ENCODE peak calls at places on chromosomes 2 and 18, in ten cellular contexts. Q is ovary, I is AG10803, B is BJ, X is upper lobe of right lung, N is astrocyte of the spinal cord, Z is cardiac muscle cell, V is hepatocyte, S is BE2C, E is MM.1S. W is an unnamed sample.

GRCh38 chr2:128145651-128146050 is 54.7 kb downstream of the UGGT1 start:
- DNase-seq in E (no peak), N (peak), Q (no peak), B (no peak), V (no peak), X (no peak), Z (no peak), S (no peak), I (no peak), W (no peak)

GRCh38 chr2:24971550-24972314 is at the start of gene DNAJC27:
- DNase-seq in E (peak), N (peak), B (peak), I (peak), Q (peak), Z (peak), S (peak), X (peak), V (peak), W (peak)

GRCh38 chr18:2391470-2391869 is 179.8 kb downstream of the METTL4 start:
- DNase-seq in B (no peak), Z (no peak), E (no peak), S (no peak), Q (no peak), N (no peak), V (no peak), I (no peak), X (no peak), W (no peak)

GRCh38 chr2:240198226-240198625 is 57.8 kb upstream of the OTOS start:
- DNase-seq in Z (no peak), B (no peak), I (no peak), Q (no peak), S (no peak), V (no peak), N (no peak), E (no peak), X (no peak), W (no peak)

GRCh38 chr18:9539283-9539682 is 64.0 kb downstream of the RALBP1 start:
- DNase-seq in Z (no peak), S (no peak), Q (no peak), E (no peak), B (peak), I (peak), X (no peak), V (no peak), N (peak), W (no peak)

GRCh38 chr2:63975437-63976124 is 43.6 kb downstream of the VPS54 start:
- DNase-seq in E (no peak), S (no peak), Q (no peak), I (no peak), B (no peak), N (no peak), Z (no peak), X (no peak), V (no peak), W (no peak)

GRCh38 chr18:79634186-79634585 is 45.4 kb upstream of the CTDP1 start:
- DNase-seq in I (no peak), N (no peak), E (no peak), X (no peak), Z (no peak), Q (no peak), B (no peak), S (no peak), V (no peak), W (no peak)

GRCh38 chr2:53021285-53021684 is 746.3 kb upstream of the CHAC2 start:
- DNase-seq in N (peak), B (peak), I (peak), X (no peak), V (peak), S (no peak), Q (no peak), Z (no peak), E (no peak), W (no peak)

GRCh38 chr2:157107877-157108276 is 149.6 kb upstream of the GALNT5 start:
- DNase-seq in B (no peak), S (no peak), E (no peak), N (peak), I (no peak), V (peak), X (no peak), Q (no peak), Z (no peak), W (no peak)

GRCh38 chr2:32559136-32559535 is 68.7 kb upstream of the TTC27 start:
- DNase-seq in N (no peak), Z (peak), S (no peak), X (no peak), E (no peak), I (peak), Q (no peak), B (no peak), V (peak), W (no peak)

GRCh38 chr2:71602581-71602980 is 149.2 kb downstream of the DYSF start:
- DNase-seq in E (no peak), B (no peak), I (no peak), Z (no peak), Q (peak), S (no peak), N (no peak), V (no peak), X (peak), W (no peak)

GRCh38 chr2:26164231-26164630 is 8.7 kb upstream of the GAREM2 start:
- DNase-seq in X (no peak), N (no peak), S (no peak), Z (no peak), I (no peak), V (no peak), Q (no peak), B (no peak), E (no peak), W (no peak)

GRCh38 chr2:174337337-174338154 is 2.8 kb downstream of the SP9 start:
- DNase-seq in S (no peak), N (no peak), I (peak), X (no peak), Q (no peak), B (no peak), Z (peak), E (peak), V (peak), W (peak)

GRCh38 chr2:98518106-98518505 is 73.4 kb downstream of the INPP4A start:
- DNase-seq in Z (no peak), I (no peak), E (peak), Q (no peak), V (no peak), S (no peak), N (no peak), B (no peak), X (no peak), W (peak)

GRCh38 chr2:64230540-64230939 is 86.3 kb upstream of the PELI1 start:
- DNase-seq in B (no peak), Q (no peak), Z (no peak), N (no peak), S (no peak), V (no peak), I (no peak), E (no peak), X (no peak), W (no peak)

GRCh38 chr2:109560265-109560664 is 53.5 kb downstream of the SEPTIN10 start:
- DNase-seq in V (no peak), Z (no peak), X (no peak), E (no peak), I (no peak), B (no peak), Q (no peak), S (no peak), N (peak), W (no peak)

GRCh38 chr2:44429034-44429433 is 67.3 kb downstream of the CAMKMT start:
- DNase-seq in N (peak), Q (no peak), E (no peak), I (peak), S (no peak), B (no peak), Z (no peak), V (no peak), X (no peak), W (no peak)

GRCh38 chr18:77647472-77647871 is 397.8 kb downstream of the GALR1 start:
- DNase-seq in B (no peak), I (no peak), S (no peak), Q (no peak), N (no peak), V (no peak), Z (no peak), X (no peak), E (no peak), W (no peak)
- TF ChIP-seq CTCF in B (no peak), I (no peak), S (peak), Q (no peak), N (no peak), V (no peak), Z (no peak), X (no peak), E (peak), W (no peak)

GRCh38 chr2:231524477-231525247 is 5.6 kb downstream of the NMUR1 start:
- DNase-seq in X (peak), V (no peak), S (no peak), N (no peak), E (no peak), I (no peak), Q (no peak), B (no peak), Z (no peak), W (no peak)

GRCh38 chr2:231519975-231520555 is 10.2 kb downstream of the NMUR1 start:
- DNase-seq in Q (no peak), I (no peak), Z (no peak), N (no peak), E (no peak), S (no peak), X (peak), V (no peak), B (no peak), W (no peak)

GRCh38 chr2:231521443-231521842 is 8.8 kb downstream of the NMUR1 start:
- DNase-seq in S (no peak), I (no peak), X (no peak), Z (no peak), B (no peak), E (no peak), Q (no peak), N (no peak), V (no peak), W (no peak)

GRCh38 chr2:231523451-231524266 is 6.6 kb downstream of the NMUR1 start:
- DNase-seq in E (no peak), N (no peak), B (no peak), I (no peak), S (no peak), V (no peak), Z (no peak), X (peak), Q (no peak), W (no peak)

DNA sequence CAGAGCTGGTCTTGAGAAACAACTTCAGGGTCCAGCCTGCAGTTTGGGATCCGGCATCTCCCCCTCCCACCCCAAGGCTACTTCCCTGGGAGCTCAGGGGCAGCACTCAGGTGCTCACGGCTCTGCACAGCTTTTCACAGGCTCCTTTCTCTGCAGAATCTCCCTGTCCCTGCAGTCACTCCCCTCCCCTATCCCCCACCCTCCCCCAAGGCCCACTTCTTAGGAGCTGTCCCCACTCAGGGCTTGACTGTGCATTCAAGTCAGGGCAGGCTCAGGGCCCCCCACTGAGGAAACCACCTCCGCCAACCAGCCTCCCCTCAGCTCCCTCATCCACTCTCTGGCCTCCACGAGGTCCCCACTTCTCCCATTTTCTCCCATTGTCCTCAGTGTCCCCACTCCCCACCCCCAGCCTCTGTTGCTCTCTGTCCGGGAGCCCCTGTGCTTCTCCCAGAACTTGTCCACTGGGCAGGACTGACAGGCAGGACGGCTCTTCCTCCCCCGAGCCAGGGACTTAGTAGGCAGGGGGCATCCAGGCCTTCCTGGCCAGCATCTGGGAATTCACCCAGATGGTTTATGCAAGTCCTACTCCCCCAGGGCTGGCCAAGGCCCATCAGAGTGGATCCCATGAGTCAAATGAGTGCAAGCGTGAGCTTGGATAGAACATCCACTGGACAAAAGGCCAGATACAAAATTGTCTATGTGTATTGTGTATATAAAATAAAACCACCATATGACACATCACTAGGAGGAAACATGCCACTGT is 7.6 kb downstream of the NMUR1 start:
- DNase-seq in Z (no peak), Q (no peak), E (no peak), X (peak), N (no peak), S (no peak), B (no peak), I (peak), V (no peak), W (no peak)
- H3K4me3 ChIP-seq in Z (no peak), Q (no peak), E (no peak), X (no peak), N (no peak), S (no peak), B (no peak), I (no peak), V (no peak), W (no peak)

GRCh38 chr2:97005353-97005752 is 19.0 kb upstream of the FAM178B start:
- DNase-seq in Z (no peak), V (no peak), I (no peak), N (no peak), X (no peak), S (no peak), B (no peak), Q (no peak), E (no peak), W (no peak)
- TF ChIP-seq CTCF in Z (peak), V (peak), I (peak), N (peak), X (no peak), S (peak), B (peak), Q (no peak), E (peak), W (peak)

DNA sequence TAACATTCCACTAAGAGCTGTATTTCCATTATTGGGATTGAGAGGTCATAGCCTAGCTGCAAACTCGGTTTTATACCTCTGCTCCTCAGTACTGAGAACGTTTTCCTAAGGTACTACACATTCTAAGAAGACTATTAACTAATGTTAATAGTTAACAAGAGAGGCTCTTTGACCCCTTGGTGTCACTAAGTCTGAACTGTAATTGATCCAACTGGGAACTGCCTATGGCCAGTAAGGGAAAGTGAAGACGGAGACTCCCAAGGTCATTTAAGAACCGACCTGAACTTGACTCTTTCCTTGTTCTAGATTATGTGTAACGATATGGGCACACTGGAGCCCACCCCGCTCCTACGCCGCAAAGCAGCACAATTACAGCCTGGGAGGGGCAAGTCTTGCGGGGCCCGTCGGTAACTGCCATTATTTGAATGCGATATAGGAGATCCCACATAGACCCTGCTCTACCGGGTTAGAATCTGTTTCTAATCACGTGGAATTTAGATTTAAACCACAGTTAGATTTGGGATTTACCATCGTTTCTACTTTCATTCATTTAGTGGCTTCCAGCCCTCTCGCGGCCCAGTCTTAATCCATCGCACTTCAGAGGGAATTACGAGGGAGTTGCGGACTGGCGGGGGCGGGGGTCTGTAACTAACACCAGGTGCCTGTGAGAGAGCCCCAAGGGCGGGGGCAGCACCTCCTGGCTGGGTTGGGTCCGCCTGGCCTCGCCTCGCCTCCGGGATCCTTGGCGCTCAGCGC is 84.1 kb upstream of the EPB41L3 start:
- DNase-seq in B (no peak), E (no peak), I (no peak), S (no peak), Z (no peak), N (no peak), V (peak), X (no peak), Q (no peak), W (no peak)
- H3K4me3 ChIP-seq in B (peak), E (peak), I (peak), S (no peak), Z (peak), N (peak), V (peak), X (peak), Q (peak), W (no peak)

DNA sequence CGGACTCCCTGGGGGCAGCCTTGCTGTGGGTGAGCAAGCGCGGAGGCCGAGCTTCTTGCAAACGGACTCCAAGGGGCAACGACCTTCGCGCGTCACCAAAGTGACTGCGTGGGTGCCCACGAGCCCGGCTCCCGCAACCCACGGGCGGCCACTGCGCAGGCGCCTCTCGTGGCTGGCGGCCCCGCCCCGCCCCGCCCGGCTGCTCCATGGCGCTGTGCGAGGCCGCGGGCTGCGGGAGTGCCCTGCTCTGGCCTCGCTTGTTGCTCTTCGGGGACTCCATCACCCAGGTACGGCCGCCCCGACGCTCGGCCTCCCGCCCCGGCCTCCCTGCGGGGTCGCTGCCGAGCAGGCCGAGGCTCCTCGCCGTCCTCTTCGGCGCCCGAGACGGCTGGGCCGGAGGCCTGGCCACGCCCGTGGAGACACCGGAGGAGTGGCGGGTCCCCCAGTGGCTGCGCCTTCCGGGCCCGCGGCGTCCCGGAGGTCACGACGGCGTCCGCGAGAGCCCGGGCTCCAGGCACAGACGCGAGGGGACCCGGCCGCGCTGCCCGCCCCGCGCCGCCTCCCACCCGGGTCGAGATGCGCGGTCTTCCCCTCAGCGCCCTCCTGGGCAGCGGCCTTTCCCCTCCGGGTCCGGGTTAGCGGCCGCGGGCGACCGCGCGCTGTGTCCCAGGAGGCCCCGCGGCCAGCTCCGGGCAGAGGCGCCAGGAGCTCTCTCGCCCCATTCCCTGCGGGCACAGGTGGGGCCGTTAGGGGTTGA is at the start of gene IAH1:
- DNase-seq in E (peak), Q (peak), S (peak), Z (peak), V (peak), B (no peak), N (peak), I (peak), X (peak), W (peak)
- TF ChIP-seq CTCF in E (no peak), Q (no peak), S (no peak), Z (no peak), V (no peak), B (no peak), N (no peak), I (no peak), X (no peak), W (no peak)

DNA sequence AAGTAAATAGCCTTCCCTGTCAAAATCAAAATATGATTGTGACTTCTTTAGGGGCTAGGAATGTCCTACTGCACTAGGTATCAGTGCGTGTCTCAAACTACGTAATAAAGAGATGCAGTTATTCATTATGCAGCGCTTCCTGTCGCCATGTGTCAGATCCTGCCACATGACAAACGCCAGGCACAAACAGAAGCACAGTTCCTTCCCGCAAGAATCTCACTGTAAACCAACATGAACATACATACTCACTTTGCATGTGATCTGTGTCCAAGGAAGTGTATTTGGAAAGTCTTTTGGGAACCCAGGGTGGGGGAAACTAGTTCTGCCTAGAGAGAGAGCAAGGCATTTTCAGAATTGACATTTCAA is 599.9 kb downstream of the RNF144A start:
- DNase-seq in N (no peak), Q (no peak), Z (peak), S (peak), V (no peak), E (no peak), I (peak), X (no peak), B (no peak), W (no peak)
- H3K4me3 ChIP-seq in N (no peak), Q (no peak), Z (no peak), S (peak), V (no peak), E (no peak), I (no peak), X (no peak), B (no peak), W (no peak)

W was measured in GM06990.